ENCODE peak calls at places on chromosomes 12 and 14, in nine cellular contexts. One of them, this sample, is unnamed.

GRCh38 chr14:101557321-101557695 is 4.0 kb upstream of the DIO3 start:
- DNase-seq in stimulated activated CD4-positive, alpha-beta T cell treated with anti-CD3 and anti-CD28 coated beads, Interleukin-15, amount 100 ng/mL, for 24 hours: no peak
- DNase-seq in SW480: no peak
- DNase-seq in activated T-helper 1 cell treated with Interleukin-2 at 50 U/mL for 16 hours: no peak
- DNase-seq in left ventricle myocardium superior: no peak
- DNase-seq in foreskin fibroblast: no peak
- DNase-seq in NCI-H1436 treated with DMSO at 0.1 percent for 48 hours: no peak
- DNase-seq in activated B cell treated with CpG ODN at 0.5 μM for 24 hours: no peak
- DNase-seq in left colon: no peak
- DNase-seq in this sample: no peak

GRCh38 chr12:80648866-80649265 is 58.6 kb upstream of the MYF6 start:
- DNase-seq in stimulated activated CD4-positive, alpha-beta T cell treated with anti-CD3 and anti-CD28 coated beads, Interleukin-15, amount 100 ng/mL, for 24 hours: no peak
- DNase-seq in SW480: no peak
- DNase-seq in activated T-helper 1 cell treated with Interleukin-2 at 50 U/mL for 16 hours: no peak
- DNase-seq in left ventricle myocardium superior: no peak
- DNase-seq in foreskin fibroblast: peak
- DNase-seq in NCI-H1436 treated with DMSO at 0.1 percent for 48 hours: no peak
- DNase-seq in activated B cell treated with CpG ODN at 0.5 μM for 24 hours: no peak
- DNase-seq in left colon: no peak
- DNase-seq in this sample: no peak

GRCh38 chr14:38505221-38506095 is 249.6 kb upstream of the CLEC14A start:
- DNase-seq in stimulated activated CD4-positive, alpha-beta T cell treated with anti-CD3 and anti-CD28 coated beads, Interleukin-15, amount 100 ng/mL, for 24 hours: no peak
- DNase-seq in SW480: peak
- DNase-seq in activated T-helper 1 cell treated with Interleukin-2 at 50 U/mL for 16 hours: no peak
- DNase-seq in left ventricle myocardium superior: no peak
- DNase-seq in foreskin fibroblast: no peak
- DNase-seq in NCI-H1436 treated with DMSO at 0.1 percent for 48 hours: no peak
- DNase-seq in activated B cell treated with CpG ODN at 0.5 μM for 24 hours: no peak
- DNase-seq in left colon: no peak
- DNase-seq in this sample: no peak

GRCh38 chr12:124326104-124326503 is 31.2 kb downstream of the RFLNA start:
- DNase-seq in stimulated activated CD4-positive, alpha-beta T cell treated with anti-CD3 and anti-CD28 coated beads, Interleukin-15, amount 100 ng/mL, for 24 hours: no peak
- DNase-seq in SW480: no peak
- DNase-seq in activated T-helper 1 cell treated with Interleukin-2 at 50 U/mL for 16 hours: no peak
- DNase-seq in left ventricle myocardium superior: no peak
- DNase-seq in foreskin fibroblast: no peak
- DNase-seq in NCI-H1436 treated with DMSO at 0.1 percent for 48 hours: no peak
- DNase-seq in activated B cell treated with CpG ODN at 0.5 μM for 24 hours: no peak
- DNase-seq in left colon: no peak
- DNase-seq in this sample: no peak

GRCh38 chr12:91633206-91633605 is 450.6 kb upstream of the DCN start:
- DNase-seq in stimulated activated CD4-positive, alpha-beta T cell treated with anti-CD3 and anti-CD28 coated beads, Interleukin-15, amount 100 ng/mL, for 24 hours: no peak
- DNase-seq in SW480: no peak
- DNase-seq in activated T-helper 1 cell treated with Interleukin-2 at 50 U/mL for 16 hours: no peak
- DNase-seq in left ventricle myocardium superior: no peak
- DNase-seq in foreskin fibroblast: no peak
- DNase-seq in NCI-H1436 treated with DMSO at 0.1 percent for 48 hours: no peak
- DNase-seq in activated B cell treated with CpG ODN at 0.5 μM for 24 hours: no peak
- DNase-seq in left colon: no peak
- DNase-seq in this sample: no peak

GRCh38 chr14:75068294-75069020 is 984 bp upstream of the ZC2HC1C start:
- DNase-seq in stimulated activated CD4-positive, alpha-beta T cell treated with anti-CD3 and anti-CD28 coated beads, Interleukin-15, amount 100 ng/mL, for 24 hours: no peak
- DNase-seq in SW480: no peak
- DNase-seq in activated T-helper 1 cell treated with Interleukin-2 at 50 U/mL for 16 hours: no peak
- DNase-seq in left ventricle myocardium superior: no peak
- DNase-seq in foreskin fibroblast: no peak
- DNase-seq in NCI-H1436 treated with DMSO at 0.1 percent for 48 hours: no peak
- DNase-seq in activated B cell treated with CpG ODN at 0.5 μM for 24 hours: no peak
- DNase-seq in left colon: no peak
- DNase-seq in this sample: no peak

GRCh38 chr12:71475280-71475679 is 35.7 kb downstream of the LGR5 start:
- DNase-seq in stimulated activated CD4-positive, alpha-beta T cell treated with anti-CD3 and anti-CD28 coated beads, Interleukin-15, amount 100 ng/mL, for 24 hours: no peak
- DNase-seq in SW480: no peak
- DNase-seq in activated T-helper 1 cell treated with Interleukin-2 at 50 U/mL for 16 hours: no peak
- DNase-seq in left ventricle myocardium superior: peak
- DNase-seq in foreskin fibroblast: peak
- DNase-seq in NCI-H1436 treated with DMSO at 0.1 percent for 48 hours: no peak
- DNase-seq in activated B cell treated with CpG ODN at 0.5 μM for 24 hours: no peak
- DNase-seq in left colon: no peak
- DNase-seq in this sample: no peak

GRCh38 chr12:85057370-85057963 is 21.3 kb downstream of the LRRIQ1 start:
- DNase-seq in stimulated activated CD4-positive, alpha-beta T cell treated with anti-CD3 and anti-CD28 coated beads, Interleukin-15, amount 100 ng/mL, for 24 hours: peak
- DNase-seq in SW480: peak
- DNase-seq in activated T-helper 1 cell treated with Interleukin-2 at 50 U/mL for 16 hours: no peak
- DNase-seq in left ventricle myocardium superior: no peak
- DNase-seq in foreskin fibroblast: peak
- DNase-seq in NCI-H1436 treated with DMSO at 0.1 percent for 48 hours: no peak
- DNase-seq in activated B cell treated with CpG ODN at 0.5 μM for 24 hours: no peak
- DNase-seq in left colon: peak
- DNase-seq in this sample: no peak

GRCh38 chr14:99521176-99522024 is 40.2 kb downstream of the CCNK start:
- DNase-seq in stimulated activated CD4-positive, alpha-beta T cell treated with anti-CD3 and anti-CD28 coated beads, Interleukin-15, amount 100 ng/mL, for 24 hours: no peak
- DNase-seq in SW480: no peak
- DNase-seq in activated T-helper 1 cell treated with Interleukin-2 at 50 U/mL for 16 hours: no peak
- DNase-seq in left ventricle myocardium superior: peak
- DNase-seq in foreskin fibroblast: no peak
- DNase-seq in NCI-H1436 treated with DMSO at 0.1 percent for 48 hours: no peak
- DNase-seq in activated B cell treated with CpG ODN at 0.5 μM for 24 hours: no peak
- DNase-seq in left colon: no peak
- DNase-seq in this sample: no peak

GRCh38 chr12:92075425-92075891 is 70.2 kb downstream of the BTG1 start:
- DNase-seq in stimulated activated CD4-positive, alpha-beta T cell treated with anti-CD3 and anti-CD28 coated beads, Interleukin-15, amount 100 ng/mL, for 24 hours: no peak
- DNase-seq in SW480: no peak
- DNase-seq in activated T-helper 1 cell treated with Interleukin-2 at 50 U/mL for 16 hours: no peak
- DNase-seq in left ventricle myocardium superior: no peak
- DNase-seq in foreskin fibroblast: peak
- DNase-seq in NCI-H1436 treated with DMSO at 0.1 percent for 48 hours: no peak
- DNase-seq in activated B cell treated with CpG ODN at 0.5 μM for 24 hours: no peak
- DNase-seq in left colon: no peak
- DNase-seq in this sample: no peak

GRCh38 chr12:11174022-11174421 is 3.0 kb downstream of the SMIM10L1 start:
- DNase-seq in stimulated activated CD4-positive, alpha-beta T cell treated with anti-CD3 and anti-CD28 coated beads, Interleukin-15, amount 100 ng/mL, for 24 hours: no peak
- DNase-seq in SW480: peak
- DNase-seq in activated T-helper 1 cell treated with Interleukin-2 at 50 U/mL for 16 hours: no peak
- DNase-seq in left ventricle myocardium superior: no peak
- DNase-seq in foreskin fibroblast: no peak
- DNase-seq in NCI-H1436 treated with DMSO at 0.1 percent for 48 hours: no peak
- DNase-seq in activated B cell treated with CpG ODN at 0.5 μM for 24 hours: no peak
- DNase-seq in left colon: no peak
- DNase-seq in this sample: no peak

GRCh38 chr14:105223770-105224544 is 24.4 kb upstream of the BTBD6 start:
- DNase-seq in stimulated activated CD4-positive, alpha-beta T cell treated with anti-CD3 and anti-CD28 coated beads, Interleukin-15, amount 100 ng/mL, for 24 hours: no peak
- DNase-seq in SW480: no peak
- DNase-seq in activated T-helper 1 cell treated with Interleukin-2 at 50 U/mL for 16 hours: no peak
- DNase-seq in left ventricle myocardium superior: no peak
- DNase-seq in foreskin fibroblast: no peak
- DNase-seq in NCI-H1436 treated with DMSO at 0.1 percent for 48 hours: no peak
- DNase-seq in activated B cell treated with CpG ODN at 0.5 μM for 24 hours: no peak
- DNase-seq in left colon: no peak
- DNase-seq in this sample: no peak

GRCh38 chr14:96512602-96513397 is 10.6 kb downstream of the PAPOLA start:
- DNase-seq in stimulated activated CD4-positive, alpha-beta T cell treated with anti-CD3 and anti-CD28 coated beads, Interleukin-15, amount 100 ng/mL, for 24 hours: no peak
- DNase-seq in SW480: no peak
- DNase-seq in activated T-helper 1 cell treated with Interleukin-2 at 50 U/mL for 16 hours: no peak
- DNase-seq in left ventricle myocardium superior: no peak
- DNase-seq in foreskin fibroblast: no peak
- DNase-seq in NCI-H1436 treated with DMSO at 0.1 percent for 48 hours: no peak
- DNase-seq in activated B cell treated with CpG ODN at 0.5 μM for 24 hours: no peak
- DNase-seq in left colon: no peak
- DNase-seq in this sample: no peak

GRCh38 chr12:84760091-84760490 is 152.5 kb downstream of the SLC6A15 start:
- DNase-seq in stimulated activated CD4-positive, alpha-beta T cell treated with anti-CD3 and anti-CD28 coated beads, Interleukin-15, amount 100 ng/mL, for 24 hours: no peak
- DNase-seq in SW480: no peak
- DNase-seq in activated T-helper 1 cell treated with Interleukin-2 at 50 U/mL for 16 hours: no peak
- DNase-seq in left ventricle myocardium superior: no peak
- DNase-seq in foreskin fibroblast: no peak
- DNase-seq in NCI-H1436 treated with DMSO at 0.1 percent for 48 hours: no peak
- DNase-seq in activated B cell treated with CpG ODN at 0.5 μM for 24 hours: no peak
- DNase-seq in left colon: no peak
- DNase-seq in this sample: no peak

GRCh38 chr12:92021665-92022033 is 124.0 kb downstream of the BTG1 start:
- DNase-seq in stimulated activated CD4-positive, alpha-beta T cell treated with anti-CD3 and anti-CD28 coated beads, Interleukin-15, amount 100 ng/mL, for 24 hours: no peak
- DNase-seq in SW480: no peak
- DNase-seq in activated T-helper 1 cell treated with Interleukin-2 at 50 U/mL for 16 hours: no peak
- DNase-seq in left ventricle myocardium superior: no peak
- DNase-seq in foreskin fibroblast: no peak
- DNase-seq in NCI-H1436 treated with DMSO at 0.1 percent for 48 hours: no peak
- DNase-seq in activated B cell treated with CpG ODN at 0.5 μM for 24 hours: no peak
- DNase-seq in left colon: no peak
- DNase-seq in this sample: no peak

GRCh38 chr12:131949431-131950181 is at the start of gene EP400:
- DNase-seq in stimulated activated CD4-positive, alpha-beta T cell treated with anti-CD3 and anti-CD28 coated beads, Interleukin-15, amount 100 ng/mL, for 24 hours: peak
- DNase-seq in SW480: peak
- DNase-seq in activated T-helper 1 cell treated with Interleukin-2 at 50 U/mL for 16 hours: peak
- DNase-seq in left ventricle myocardium superior: peak
- DNase-seq in foreskin fibroblast: peak
- DNase-seq in NCI-H1436 treated with DMSO at 0.1 percent for 48 hours: peak
- DNase-seq in activated B cell treated with CpG ODN at 0.5 μM for 24 hours: peak
- DNase-seq in left colon: peak
- DNase-seq in this sample: peak

GRCh38 chr12:89351489-89352241 is 636 bp downstream of the DUSP6 start:
- DNase-seq in stimulated activated CD4-positive, alpha-beta T cell treated with anti-CD3 and anti-CD28 coated beads, Interleukin-15, amount 100 ng/mL, for 24 hours: peak
- DNase-seq in SW480: peak
- DNase-seq in activated T-helper 1 cell treated with Interleukin-2 at 50 U/mL for 16 hours: no peak
- DNase-seq in left ventricle myocardium superior: peak
- DNase-seq in foreskin fibroblast: no peak
- DNase-seq in NCI-H1436 treated with DMSO at 0.1 percent for 48 hours: no peak
- DNase-seq in activated B cell treated with CpG ODN at 0.5 μM for 24 hours: peak
- DNase-seq in left colon: peak
- DNase-seq in this sample: no peak

GRCh38 chr14:50014809-50015208 is 101.6 kb downstream of the VCPKMT start:
- DNase-seq in stimulated activated CD4-positive, alpha-beta T cell treated with anti-CD3 and anti-CD28 coated beads, Interleukin-15, amount 100 ng/mL, for 24 hours: no peak
- DNase-seq in SW480: no peak
- DNase-seq in activated T-helper 1 cell treated with Interleukin-2 at 50 U/mL for 16 hours: no peak
- DNase-seq in left ventricle myocardium superior: no peak
- DNase-seq in foreskin fibroblast: no peak
- DNase-seq in NCI-H1436 treated with DMSO at 0.1 percent for 48 hours: no peak
- DNase-seq in activated B cell treated with CpG ODN at 0.5 μM for 24 hours: no peak
- DNase-seq in left colon: no peak
- DNase-seq in this sample: no peak

GRCh38 chr12:66117242-66117641 is 13.3 kb downstream of the LLPH start:
- DNase-seq in stimulated activated CD4-positive, alpha-beta T cell treated with anti-CD3 and anti-CD28 coated beads, Interleukin-15, amount 100 ng/mL, for 24 hours: no peak
- DNase-seq in SW480: no peak
- DNase-seq in activated T-helper 1 cell treated with Interleukin-2 at 50 U/mL for 16 hours: no peak
- DNase-seq in left ventricle myocardium superior: no peak
- DNase-seq in foreskin fibroblast: no peak
- DNase-seq in NCI-H1436 treated with DMSO at 0.1 percent for 48 hours: no peak
- DNase-seq in activated B cell treated with CpG ODN at 0.5 μM for 24 hours: no peak
- DNase-seq in left colon: no peak
- DNase-seq in this sample: no peak

GRCh38 chr12:14558377-14559051 is 9.2 kb downstream of the PLBD1 start:
- DNase-seq in stimulated activated CD4-positive, alpha-beta T cell treated with anti-CD3 and anti-CD28 coated beads, Interleukin-15, amount 100 ng/mL, for 24 hours: no peak
- DNase-seq in SW480: no peak
- DNase-seq in activated T-helper 1 cell treated with Interleukin-2 at 50 U/mL for 16 hours: no peak
- DNase-seq in left ventricle myocardium superior: no peak
- DNase-seq in foreskin fibroblast: no peak
- DNase-seq in NCI-H1436 treated with DMSO at 0.1 percent for 48 hours: no peak
- DNase-seq in activated B cell treated with CpG ODN at 0.5 μM for 24 hours: no peak
- DNase-seq in left colon: no peak
- DNase-seq in this sample: no peak

GRCh38 chr12:43676183-43676813 is 82.3 kb downstream of the PUS7L start:
- DNase-seq in stimulated activated CD4-positive, alpha-beta T cell treated with anti-CD3 and anti-CD28 coated beads, Interleukin-15, amount 100 ng/mL, for 24 hours: peak
- DNase-seq in SW480: peak
- DNase-seq in activated T-helper 1 cell treated with Interleukin-2 at 50 U/mL for 16 hours: no peak
- DNase-seq in left ventricle myocardium superior: no peak
- DNase-seq in foreskin fibroblast: no peak
- DNase-seq in NCI-H1436 treated with DMSO at 0.1 percent for 48 hours: no peak
- DNase-seq in activated B cell treated with CpG ODN at 0.5 μM for 24 hours: no peak
- DNase-seq in left colon: no peak
- DNase-seq in this sample: no peak

GRCh38 chr12:105315130-105315529 is 15.4 kb upstream of the C12orf75 start:
- DNase-seq in stimulated activated CD4-positive, alpha-beta T cell treated with anti-CD3 and anti-CD28 coated beads, Interleukin-15, amount 100 ng/mL, for 24 hours: no peak
- DNase-seq in SW480: no peak
- DNase-seq in activated T-helper 1 cell treated with Interleukin-2 at 50 U/mL for 16 hours: no peak
- DNase-seq in left ventricle myocardium superior: no peak
- DNase-seq in foreskin fibroblast: no peak
- DNase-seq in NCI-H1436 treated with DMSO at 0.1 percent for 48 hours: no peak
- DNase-seq in activated B cell treated with CpG ODN at 0.5 μM for 24 hours: no peak
- DNase-seq in left colon: no peak
- DNase-seq in this sample: no peak

GRCh38 chr14:100543471-100544455 is 43.5 kb downstream of the BEGAIN start:
- DNase-seq in stimulated activated CD4-positive, alpha-beta T cell treated with anti-CD3 and anti-CD28 coated beads, Interleukin-15, amount 100 ng/mL, for 24 hours: no peak
- DNase-seq in SW480: no peak
- DNase-seq in activated T-helper 1 cell treated with Interleukin-2 at 50 U/mL for 16 hours: no peak
- DNase-seq in left ventricle myocardium superior: no peak
- DNase-seq in foreskin fibroblast: no peak
- DNase-seq in NCI-H1436 treated with DMSO at 0.1 percent for 48 hours: no peak
- DNase-seq in activated B cell treated with CpG ODN at 0.5 μM for 24 hours: no peak
- DNase-seq in left colon: no peak
- DNase-seq in this sample: no peak

GRCh38 chr12:45415393-45415817 is 199.5 kb downstream of the ANO6 start:
- DNase-seq in stimulated activated CD4-positive, alpha-beta T cell treated with anti-CD3 and anti-CD28 coated beads, Interleukin-15, amount 100 ng/mL, for 24 hours: peak
- DNase-seq in SW480: peak
- DNase-seq in activated T-helper 1 cell treated with Interleukin-2 at 50 U/mL for 16 hours: no peak
- DNase-seq in left ventricle myocardium superior: peak
- DNase-seq in foreskin fibroblast: peak
- DNase-seq in NCI-H1436 treated with DMSO at 0.1 percent for 48 hours: no peak
- DNase-seq in activated B cell treated with CpG ODN at 0.5 μM for 24 hours: peak
- DNase-seq in left colon: no peak
- DNase-seq in this sample: no peak

GRCh38 chr12:110766311-110767154 is 23.8 kb upstream of the PPP1CC start:
- DNase-seq in stimulated activated CD4-positive, alpha-beta T cell treated with anti-CD3 and anti-CD28 coated beads, Interleukin-15, amount 100 ng/mL, for 24 hours: no peak
- DNase-seq in SW480: no peak
- DNase-seq in activated T-helper 1 cell treated with Interleukin-2 at 50 U/mL for 16 hours: no peak
- DNase-seq in left ventricle myocardium superior: no peak
- DNase-seq in foreskin fibroblast: no peak
- DNase-seq in NCI-H1436 treated with DMSO at 0.1 percent for 48 hours: peak
- DNase-seq in activated B cell treated with CpG ODN at 0.5 μM for 24 hours: no peak
- DNase-seq in left colon: no peak
- DNase-seq in this sample: no peak

GRCh38 chr12:49020441-49020840 is 1.9 kb upstream of the PRKAG1 start:
- DNase-seq in stimulated activated CD4-positive, alpha-beta T cell treated with anti-CD3 and anti-CD28 coated beads, Interleukin-15, amount 100 ng/mL, for 24 hours: no peak
- DNase-seq in SW480: no peak
- DNase-seq in activated T-helper 1 cell treated with Interleukin-2 at 50 U/mL for 16 hours: no peak
- DNase-seq in left ventricle myocardium superior: no peak
- DNase-seq in foreskin fibroblast: no peak
- DNase-seq in NCI-H1436 treated with DMSO at 0.1 percent for 48 hours: no peak
- DNase-seq in activated B cell treated with CpG ODN at 0.5 μM for 24 hours: no peak
- DNase-seq in left colon: no peak
- DNase-seq in this sample: no peak

GRCh38 chr14:54837508-54838149 is 65.0 kb downstream of the GCH1 start:
- DNase-seq in stimulated activated CD4-positive, alpha-beta T cell treated with anti-CD3 and anti-CD28 coated beads, Interleukin-15, amount 100 ng/mL, for 24 hours: no peak
- DNase-seq in SW480: no peak
- DNase-seq in activated T-helper 1 cell treated with Interleukin-2 at 50 U/mL for 16 hours: no peak
- DNase-seq in left ventricle myocardium superior: no peak
- DNase-seq in foreskin fibroblast: no peak
- DNase-seq in NCI-H1436 treated with DMSO at 0.1 percent for 48 hours: no peak
- DNase-seq in activated B cell treated with CpG ODN at 0.5 μM for 24 hours: no peak
- DNase-seq in left colon: no peak
- DNase-seq in this sample: no peak

This sample was measured in T-helper 22 cell.